ENCODE peak calls at places on chromosomes 2 and 18, in four cellular contexts. K, E, R and X are unnamed samples.
A peak's percentile ranks its signal among the peaks of the same experiment; 100 is the strongest.

GRCh38 chr18:33711514-33711913 is 133.5 kb downstream of the ASXL3 start:
- DNase-seq in E (no peak), R (no peak), K (no peak), X (no peak)

GRCh38 chr18:10374615-10375295 is 79.7 kb upstream of the APCDD1 start:
- DNase-seq in R (no peak), E (no peak), K (no peak), X (no peak)

GRCh38 chr18:78983530-78983929 is 3.9 kb downstream of the SALL3 start:
- DNase-seq in R (no peak), E (no peak), K (no peak), X (no peak)

GRCh38 chr2:74944987-74945782 is 13.3 kb upstream of the POLE4 start:
- DNase-seq in R (no peak), E (no peak), K (no peak), X (no peak)

GRCh38 chr2:29260151-29260772 is 145.0 kb downstream of the CLIP4 start:
- DNase-seq in R (no peak), K (no peak), E (peak; percentile 37), X (no peak)

GRCh38 chr2:177275671-177276070 is 11.1 kb upstream of the NFE2L2 start:
- DNase-seq in K (no peak), R (no peak), E (no peak), X (no peak)

GRCh38 chr2:39730685-39731302 is 48.3 kb downstream of the THUMPD2 start:
- DNase-seq in E (no peak), K (no peak), R (no peak), X (no peak)

GRCh38 chr2:241550616-241551580 is 7.6 kb upstream of the BOK start:
- DNase-seq in R (no peak), K (no peak), E (no peak), X (no peak)

GRCh38 chr2:46364797-46365457 is 67.7 kb downstream of the EPAS1 start:
- DNase-seq in E (no peak), K (no peak), R (no peak), X (no peak)

GRCh38 chr2:47038656-47039501 is 116.2 kb downstream of the STPG4 start:
- DNase-seq in K (no peak), R (no peak), E (no peak), X (no peak)

GRCh38 chr2:101657787-101658186 is 39.7 kb upstream of the MAP4K4 start:
- DNase-seq in R (no peak), K (no peak), E (no peak), X (no peak)

GRCh38 chr2:61045999-61046398 is 19.7 kb upstream of the SANBR start:
- DNase-seq in E (no peak), R (no peak), K (no peak), X (no peak)